ENCODE peak calls at places on chromosomes 1 and 21, in five cellular contexts. N is left ventricle myocardium inferior, C is adipocyte, B is trophoblast cell, V is lower lobe of right lung. F is an unnamed sample. For H3K9me3, the result is how much of the 10 kb centered on the place peaks cover.

GRCh38 chr1:203649551-203650011 is 22.9 kb downstream of the ATP2B4 start:
- DNase-seq in N (no peak), C (no peak), B (peak), V (no peak), F (no peak)

GRCh38 chr21:42195378-42196031 is 23.4 kb upstream of the ABCG1 start:
- DNase-seq in N (peak), C (peak), B (peak), V (peak), F (peak)

GRCh38 chr1:25096307-25097150 is 135.8 kb downstream of the SYF2 start:
- DNase-seq in N (no peak), C (no peak), B (peak), V (no peak), F (no peak)

GRCh38 chr21:41684381-41685245 is 82.2 kb downstream of the RIPK4 start:
- DNase-seq in N (no peak), C (peak), B (peak), V (no peak), F (peak)

GRCh38 chr1:36238433-36238832 is 14.2 kb downstream of the THRAP3 start:
- DNase-seq in N (no peak), C (peak), B (no peak), V (no peak), F (no peak)

GRCh38 chr1:77015748-77016341 is 148.6 kb downstream of the ST6GALNAC5 start:
- DNase-seq in N (no peak), C (no peak), B (no peak), V (no peak), F (no peak)

GRCh38 chr21:44583800-44584147 is 3.4 kb upstream of the KRTAP10-5 start:
- DNase-seq in N (no peak), C (no peak), B (no peak), V (no peak), F (no peak)

GRCh38 chr1:30745834-30746208 is 11.8 kb downstream of the LAPTM5 start:
- DNase-seq in N (no peak), C (no peak), B (no peak), V (peak), F (no peak)

GRCh38 chr1:39326836-39327235 is 122.3 kb downstream of the MACF1 start:
- DNase-seq in N (no peak), C (no peak), B (peak), V (no peak), F (no peak)

GRCh38 chr1:61115436-61115835 is 33.1 kb downstream of the NFIA start:
- DNase-seq in N (no peak), C (no peak), B (no peak), V (no peak), F (no peak)

GRCh38 chr1:66248746-66249145 is 285.2 kb upstream of the SGIP1 start:
- DNase-seq in N (no peak), C (no peak), B (peak), V (no peak), F (no peak)

GRCh38 chr1:221069178-221069903 is 190.1 kb downstream of the HLX start:
- DNase-seq in N (no peak), C (no peak), B (peak), V (no peak), F (no peak)

GRCh38 chr1:218027152-218027551 is 257.9 kb upstream of the RRP15 start:
- DNase-seq in N (no peak), C (no peak), B (peak), V (no peak), F (no peak)

GRCh38 chr1:157963713-157964112 is 29.7 kb upstream of the KIRREL1 start:
- DNase-seq in N (peak), C (peak), B (peak), V (peak), F (peak)

GRCh38 chr1:187046293-187046692 is 217.5 kb downstream of the PLA2G4A start:
- DNase-seq in N (no peak), C (no peak), B (no peak), V (no peak), F (no peak)

GRCh38 chr1:97334454-97334853 is 586.4 kb downstream of the DPYD start:
- DNase-seq in N (no peak), C (peak), B (no peak), V (no peak), F (no peak)

GRCh38 chr1:7409278-7409677 is 361.8 kb upstream of the VAMP3 start:
- DNase-seq in N (no peak), C (no peak), B (no peak), V (no peak), F (peak)

GRCh38 chr1:28775121-28775942 is 36.6 kb upstream of the OPRD1 start:
- DNase-seq in N (peak), C (no peak), B (peak), V (peak), F (peak)

GRCh38 chr1:64598100-64598571 is 128.2 kb downstream of the CACHD1 start:
- DNase-seq in N (no peak), C (peak), B (peak), V (no peak), F (no peak)

GRCh38 chr1:9207086-9207485 is 27.5 kb upstream of the H6PD start:
- DNase-seq in N (no peak), C (no peak), B (no peak), V (no peak), F (no peak)

GRCh38 chr1:13699510-13699909 is 478 bp upstream of the PRDM2 start:
- DNase-seq in N (no peak), C (no peak), B (no peak), V (no peak), F (no peak)

GRCh38 chr1:43799656-43800629 is 92.6 kb downstream of the ST3GAL3 start:
- DNase-seq in N (no peak), C (peak), B (no peak), V (no peak), F (no peak)

GRCh38 chr1:48049823-48050539 is 52.8 kb upstream of the TRABD2B start:
- DNase-seq in N (no peak), C (peak), B (peak), V (no peak), F (no peak)

GRCh38 chr21:41760411-41760810 is 6.4 kb downstream of the RIPK4 start:
- DNase-seq in N (no peak), C (no peak), B (no peak), V (no peak), F (no peak)

GRCh38 chr1:161119017-161119378 is 1.1 kb downstream of the NIT1 start:
- DNase-seq in N (peak), C (no peak), B (peak), V (no peak), F (no peak)

GRCh38 chr21:38956791-38957571 is 151.3 kb downstream of the ETS2 start:
- DNase-seq in N (no peak), C (no peak), B (peak), V (peak), F (no peak)

GRCh38 chr1:54791880-54792522 is 9.1 kb downstream of the TTC22 start:
- DNase-seq in N (no peak), C (no peak), B (peak), V (no peak), F (no peak)

GRCh38 chr1:83055391-83056170 is 943.4 kb downstream of the TTLL7 start:
- DNase-seq in N (no peak), C (peak), B (peak), V (no peak), F (no peak)

GRCh38 chr1:109399326-109399957 is 1.7 kb upstream of the SORT1 start:
- DNase-seq in N (no peak), C (peak), B (peak), V (no peak), F (no peak)

GRCh38 chr1:234919061-234919755 is 209.4 kb downstream of the TOMM20 start:
- DNase-seq in N (peak), C (no peak), B (no peak), V (no peak), F (peak)

DNA sequence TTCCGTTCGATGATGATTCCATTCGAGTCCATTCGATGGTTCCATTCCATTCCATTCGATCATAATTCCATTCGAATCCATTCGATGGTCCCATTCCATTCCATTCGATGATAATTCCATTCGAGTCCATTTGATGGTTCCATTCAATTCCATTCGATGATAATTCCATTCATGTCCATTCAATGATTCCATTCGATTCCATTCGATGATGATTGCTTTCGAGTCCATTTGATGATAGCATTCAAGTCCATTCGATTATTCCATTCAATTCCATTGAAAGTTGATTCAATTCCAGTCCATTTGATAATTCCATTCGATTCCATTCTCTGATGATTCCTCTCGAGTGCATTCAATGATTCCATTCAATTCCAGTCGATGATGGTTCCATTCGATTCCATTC is 3895.3 kb downstream of the SRGAP2C start:
- DNase-seq in N (no peak), C (no peak), B (no peak), V (no peak), F (no peak)
- H3K9me3 ChIP-seq in N (half or more), C (under half), B (under half), V (half or more), F (under half)

DNA sequence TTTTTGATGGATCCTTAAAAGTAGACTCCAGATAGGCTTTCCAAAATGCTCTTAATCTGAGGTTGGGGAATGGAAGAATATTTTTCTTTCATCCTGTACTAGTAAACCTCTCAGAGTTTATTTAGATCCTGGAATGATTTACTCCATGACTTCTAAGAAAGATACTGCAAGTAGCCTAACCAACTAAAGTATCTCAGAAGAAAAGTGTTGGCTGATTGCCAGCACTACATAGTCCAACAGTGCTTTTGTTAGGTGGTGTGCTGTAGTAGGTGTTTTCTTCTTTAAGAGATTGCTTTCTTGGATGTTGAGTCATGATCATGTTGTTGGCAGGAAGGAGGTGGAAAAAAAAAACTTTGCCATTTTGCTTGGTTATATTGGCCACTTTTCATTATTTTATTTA is 119.8 kb downstream of the OSBPL9 start:
- DNase-seq in N (no peak), C (peak), B (no peak), V (no peak), F (no peak)
- H3K4me3 ChIP-seq in N (no peak), C (no peak), B (no peak), V (no peak), F (no peak)

GRCh38 chr1:166971252-166971651 is 4.1 kb downstream of the ILDR2 start:
- DNase-seq in N (no peak), C (no peak), B (no peak), V (no peak), F (no peak)
- H3K9me3 ChIP-seq in N (under half), C (under half), B (under half), V (under half), F (under half)

GRCh38 chr1:177163844-177164379 is 600 bp downstream of the ASTN1 start:
- DNase-seq in N (peak), C (no peak), B (no peak), V (no peak), F (no peak)
- H3K4me3 ChIP-seq in N (peak), C (peak), B (no peak), V (peak), F (peak)

DNA sequence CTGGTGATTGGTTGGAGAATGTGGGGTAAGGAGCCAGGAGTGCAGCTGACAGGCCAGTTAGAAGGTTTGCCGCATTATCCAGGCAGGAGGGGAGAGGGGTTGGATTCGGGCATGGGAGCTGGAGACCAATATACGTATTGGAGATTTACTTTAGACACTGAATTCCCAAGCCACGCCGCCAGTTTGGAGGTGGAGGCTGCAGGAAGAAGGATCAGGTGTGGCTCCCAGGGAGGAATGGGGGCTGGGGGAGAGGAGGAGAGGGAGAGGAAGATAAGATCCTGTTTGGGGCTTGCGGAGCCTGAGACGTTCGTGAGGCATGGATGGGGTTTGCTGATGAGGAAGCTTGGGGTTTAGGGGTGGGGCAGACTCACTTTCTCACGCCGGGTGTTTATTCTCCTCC is 155.1 kb upstream of the IGSF21 start:
- DNase-seq in N (no peak), C (no peak), B (no peak), V (no peak), F (no peak)
- H3K9me3 ChIP-seq in N (under half), C (under half), B (under half), V (under half), F (under half)

DNA sequence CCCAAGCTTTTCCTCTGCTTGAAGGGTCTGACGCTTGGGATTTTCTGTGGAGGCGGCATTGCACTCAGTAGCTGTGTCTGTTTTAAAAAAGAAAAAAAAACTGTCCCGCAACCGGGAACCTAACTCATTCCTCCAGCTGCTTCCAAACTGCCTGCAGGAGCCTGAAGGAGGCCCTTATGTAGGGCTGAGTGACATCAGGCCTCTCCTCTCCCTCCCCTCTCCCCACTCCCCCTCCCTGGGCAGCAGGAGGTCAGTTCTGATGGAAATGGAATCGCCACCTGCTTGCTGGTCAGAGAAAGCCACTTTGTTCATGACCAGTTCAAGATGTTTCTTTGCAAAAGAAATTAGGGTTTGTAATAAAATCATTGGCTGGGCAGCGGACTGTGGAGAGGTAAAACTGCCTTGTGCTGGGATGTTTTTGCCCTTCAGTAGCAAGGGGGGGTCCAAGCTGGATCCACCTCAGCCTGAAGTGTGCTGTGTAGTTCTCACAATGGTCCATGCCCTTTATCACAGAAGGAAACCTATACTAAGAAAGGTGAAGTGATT is at the start of gene MAP1LC3C:
- DNase-seq in N (no peak), C (no peak), B (peak), V (no peak), F (no peak)
- H3K4me3 ChIP-seq in N (peak), C (peak), B (no peak), V (peak), F (peak)

GRCh38 chr1:72745413-72745812 is 463.1 kb upstream of the NEGR1 start:
- DNase-seq in N (no peak), C (no peak), B (no peak), V (no peak), F (no peak)
- H3K9me3 ChIP-seq in N (under half), C (under half), B (under half), V (under half), F (under half)

GRCh38 chr1:115098979-115099692 is 9.8 kb upstream of the TSPAN2 start:
- DNase-seq in N (no peak), C (no peak), B (peak), V (peak), F (no peak)

DNA sequence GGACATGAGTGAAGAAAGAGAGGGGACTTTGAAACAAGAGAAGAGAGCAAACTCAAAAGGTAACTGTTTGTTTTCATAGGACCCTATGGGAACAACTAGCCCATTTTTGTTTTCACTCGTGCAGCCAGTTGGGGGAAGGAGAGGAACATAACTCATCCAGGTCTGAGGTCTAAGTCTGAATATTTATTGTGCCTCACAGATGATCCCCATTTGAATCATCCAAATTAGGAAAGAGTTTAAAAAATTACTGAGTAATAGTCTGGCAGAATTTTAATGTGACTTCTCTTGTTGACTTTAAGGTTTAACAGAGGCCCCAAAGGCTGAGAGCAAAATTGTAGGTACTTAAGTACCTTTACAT is 10.4 kb upstream of the TSPAN2 start:
- DNase-seq in N (no peak), C (no peak), B (no peak), V (no peak), F (no peak)
- H3K4me3 ChIP-seq in N (peak), C (peak), B (no peak), V (peak), F (no peak)

GRCh38 chr1:71014110-71014509 is 33.5 kb downstream of the PTGER3 start:
- DNase-seq in N (no peak), C (peak), B (peak), V (no peak), F (no peak)
- H3K9me3 ChIP-seq in N (under half), C (under half), B (under half), V (under half), F (under half)

GRCh38 chr1:240098534-240098933 is 6.9 kb downstream of the FMN2 start:
- DNase-seq in N (no peak), C (no peak), B (no peak), V (no peak), F (no peak)

GRCh38 chr1:240101306-240101705 is 9.6 kb downstream of the FMN2 start:
- DNase-seq in N (no peak), C (no peak), B (no peak), V (no peak), F (no peak)

GRCh38 chr1:240100351-240100750 is 8.7 kb downstream of the FMN2 start:
- DNase-seq in N (no peak), C (peak), B (no peak), V (no peak), F (no peak)

GRCh38 chr1:240099329-240099728 is 7.6 kb downstream of the FMN2 start:
- DNase-seq in N (no peak), C (no peak), B (no peak), V (no peak), F (no peak)

DNA sequence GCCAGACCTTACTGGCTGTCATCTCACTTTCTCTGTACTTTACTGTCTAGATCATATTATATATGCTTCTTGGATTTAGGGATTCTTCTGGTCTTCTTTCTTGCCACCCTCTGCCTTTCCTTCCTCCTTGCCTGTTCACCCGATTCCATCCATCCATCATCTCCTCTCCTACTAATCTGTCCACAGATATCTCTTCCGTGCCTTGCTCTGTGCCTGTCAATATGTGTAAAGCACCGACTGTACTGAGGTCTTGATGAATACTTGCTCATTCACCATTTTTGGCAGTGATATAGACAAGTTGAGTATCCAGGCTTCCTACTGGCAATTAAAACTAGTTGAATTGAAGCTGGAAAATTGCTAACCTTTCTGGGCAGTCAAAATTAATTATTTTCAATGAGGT is 8.1 kb downstream of the FMN2 start:
- DNase-seq in N (no peak), C (no peak), B (no peak), V (no peak), F (no peak)
- H3K4me3 ChIP-seq in N (no peak), C (no peak), B (no peak), V (no peak), F (no peak)